ENCODE peak calls at places on chromosome 19, in eight cellular contexts. One of them, this sample, is unnamed.
A peak's percentile ranks its signal among the peaks of the same experiment; 100 is the strongest.

GRCh38 chr19:55699221-55699620 is 24.2 kb downstream of the EPN1 start:
- DNase-seq in breast epithelium: no peak
- DNase-seq in WTC11: no peak
- DNase-seq in lower lobe of right lung: peak; percentile 16
- DNase-seq in fibroblast of lung: no peak
- DNase-seq in mesothelial cell of epicardium: no peak
- DNase-seq in suprapubic skin: peak; percentile 25
- DNase-seq in heart right ventricle: no peak
- DNase-seq in this sample: no peak

GRCh38 chr19:37953576-37954303 is 46.7 kb downstream of the SIPA1L3 start:
- DNase-seq in breast epithelium: no peak
- DNase-seq in WTC11: no peak
- DNase-seq in lower lobe of right lung: no peak
- DNase-seq in fibroblast of lung: peak; percentile 59
- DNase-seq in mesothelial cell of epicardium: no peak
- DNase-seq in suprapubic skin: no peak
- DNase-seq in heart right ventricle: no peak
- DNase-seq in this sample: no peak

GRCh38 chr19:911197-912033 is 1.6 kb downstream of the R3HDM4 start:
- DNase-seq in breast epithelium: no peak
- DNase-seq in WTC11: no peak
- DNase-seq in lower lobe of right lung: no peak
- DNase-seq in fibroblast of lung: no peak
- DNase-seq in mesothelial cell of epicardium: no peak
- DNase-seq in suprapubic skin: no peak
- DNase-seq in heart right ventricle: no peak
- DNase-seq in this sample: no peak

GRCh38 chr19:2072757-2073551 is 21.9 kb upstream of the MKNK2 start:
- DNase-seq in breast epithelium: no peak
- DNase-seq in WTC11: no peak
- DNase-seq in lower lobe of right lung: no peak
- DNase-seq in fibroblast of lung: no peak
- DNase-seq in mesothelial cell of epicardium: no peak
- DNase-seq in suprapubic skin: no peak
- DNase-seq in heart right ventricle: no peak
- DNase-seq in this sample: no peak

GRCh38 chr19:13026478-13026999 is 31.3 kb downstream of the NFIX start:
- DNase-seq in breast epithelium: no peak
- DNase-seq in WTC11: no peak
- DNase-seq in lower lobe of right lung: no peak
- DNase-seq in fibroblast of lung: peak; percentile 74
- DNase-seq in mesothelial cell of epicardium: no peak
- DNase-seq in suprapubic skin: no peak
- DNase-seq in heart right ventricle: no peak
- DNase-seq in this sample: no peak

GRCh38 chr19:18418725-18419194 is 438 bp upstream of the SSBP4 start:
- DNase-seq in breast epithelium: no peak
- DNase-seq in WTC11: no peak
- DNase-seq in lower lobe of right lung: peak; percentile 77
- DNase-seq in fibroblast of lung: no peak
- DNase-seq in mesothelial cell of epicardium: no peak
- DNase-seq in suprapubic skin: peak; percentile 81
- DNase-seq in heart right ventricle: peak; percentile 47
- DNase-seq in this sample: no peak

GRCh38 chr19:47376589-47377144 is 27.6 kb downstream of the DHX34 start:
- DNase-seq in breast epithelium: no peak
- DNase-seq in WTC11: no peak
- DNase-seq in lower lobe of right lung: no peak
- DNase-seq in fibroblast of lung: no peak
- DNase-seq in mesothelial cell of epicardium: no peak
- DNase-seq in suprapubic skin: no peak
- DNase-seq in heart right ventricle: no peak
- DNase-seq in this sample: no peak

GRCh38 chr19:27529158-27529557 is 1683.8 kb downstream of the UQCRFS1 start:
- DNase-seq in breast epithelium: no peak
- DNase-seq in WTC11: no peak
- DNase-seq in lower lobe of right lung: no peak
- DNase-seq in fibroblast of lung: no peak
- DNase-seq in mesothelial cell of epicardium: no peak
- DNase-seq in suprapubic skin: no peak
- DNase-seq in heart right ventricle: no peak
- DNase-seq in this sample: no peak

GRCh38 chr19:45243144-45243732 is 2.0 kb downstream of the EXOC3L2 start:
- DNase-seq in breast epithelium: no peak
- DNase-seq in WTC11: no peak
- DNase-seq in lower lobe of right lung: no peak
- DNase-seq in fibroblast of lung: no peak
- DNase-seq in mesothelial cell of epicardium: no peak
- DNase-seq in suprapubic skin: no peak
- DNase-seq in heart right ventricle: no peak
- DNase-seq in this sample: no peak

GRCh38 chr19:7732045-7732444 is at the start of gene CLEC4G:
- DNase-seq in breast epithelium: no peak
- DNase-seq in WTC11: no peak
- DNase-seq in lower lobe of right lung: no peak
- DNase-seq in fibroblast of lung: no peak
- DNase-seq in mesothelial cell of epicardium: no peak
- DNase-seq in suprapubic skin: no peak
- DNase-seq in heart right ventricle: no peak
- DNase-seq in this sample: no peak

GRCh38 chr19:53594811-53595509 is 36.8 kb upstream of the DPRX start:
- DNase-seq in breast epithelium: no peak
- DNase-seq in WTC11: peak; percentile 87
- DNase-seq in lower lobe of right lung: no peak
- DNase-seq in fibroblast of lung: no peak
- DNase-seq in mesothelial cell of epicardium: no peak
- DNase-seq in suprapubic skin: no peak
- DNase-seq in heart right ventricle: no peak
- DNase-seq in this sample: no peak

GRCh38 chr19:55283548-55284393 is at the start of gene BRSK1:
- DNase-seq in breast epithelium: no peak
- DNase-seq in WTC11: peak; percentile 84
- DNase-seq in lower lobe of right lung: no peak
- DNase-seq in fibroblast of lung: peak; percentile 62
- DNase-seq in mesothelial cell of epicardium: peak; percentile 63
- DNase-seq in suprapubic skin: no peak
- DNase-seq in heart right ventricle: peak; percentile 72
- DNase-seq in this sample: no peak

GRCh38 chr19:18273566-18274302 is 518 bp downstream of the IQCN start:
- DNase-seq in breast epithelium: no peak
- DNase-seq in WTC11: no peak
- DNase-seq in lower lobe of right lung: no peak
- DNase-seq in fibroblast of lung: no peak
- DNase-seq in mesothelial cell of epicardium: no peak
- DNase-seq in suprapubic skin: no peak
- DNase-seq in heart right ventricle: no peak
- DNase-seq in this sample: no peak

GRCh38 chr19:47713046-47714021 is at the start of gene EHD2:
- DNase-seq in breast epithelium: peak; percentile 54
- DNase-seq in WTC11: peak; percentile 72
- DNase-seq in lower lobe of right lung: peak; percentile 73
- DNase-seq in fibroblast of lung: peak; percentile 69
- DNase-seq in mesothelial cell of epicardium: peak; percentile 75
- DNase-seq in suprapubic skin: no peak
- DNase-seq in heart right ventricle: peak; percentile 76
- DNase-seq in this sample: peak; percentile 40

GRCh38 chr19:1489463-1489971 is 633 bp downstream of the PCSK4 start:
- DNase-seq in breast epithelium: no peak
- DNase-seq in WTC11: no peak
- DNase-seq in lower lobe of right lung: peak; percentile 57
- DNase-seq in fibroblast of lung: no peak
- DNase-seq in mesothelial cell of epicardium: no peak
- DNase-seq in suprapubic skin: no peak
- DNase-seq in heart right ventricle: no peak
- DNase-seq in this sample: no peak

GRCh38 chr19:2315818-2316353 is 7.9 kb upstream of the LINGO3 start:
- DNase-seq in breast epithelium: no peak
- DNase-seq in WTC11: peak; percentile 82
- DNase-seq in lower lobe of right lung: peak; percentile 88
- DNase-seq in fibroblast of lung: peak; percentile 56
- DNase-seq in mesothelial cell of epicardium: no peak
- DNase-seq in suprapubic skin: no peak
- DNase-seq in heart right ventricle: peak; percentile 71
- DNase-seq in this sample: no peak

GRCh38 chr19:50513746-50514345 is at the start of gene ASPDH:
- DNase-seq in breast epithelium: no peak
- DNase-seq in WTC11: no peak
- DNase-seq in lower lobe of right lung: peak; percentile 46
- DNase-seq in fibroblast of lung: no peak
- DNase-seq in mesothelial cell of epicardium: no peak
- DNase-seq in suprapubic skin: no peak
- DNase-seq in heart right ventricle: no peak
- DNase-seq in this sample: no peak

GRCh38 chr19:13366529-13367143 is 139.6 kb downstream of the CACNA1A start:
- DNase-seq in breast epithelium: no peak
- DNase-seq in WTC11: peak; percentile 16
- DNase-seq in lower lobe of right lung: no peak
- DNase-seq in fibroblast of lung: peak; percentile 13
- DNase-seq in mesothelial cell of epicardium: no peak
- DNase-seq in suprapubic skin: no peak
- DNase-seq in heart right ventricle: no peak
- DNase-seq in this sample: no peak

GRCh38 chr19:574658-575526 is 2.5 kb downstream of the BSG start:
- DNase-seq in breast epithelium: no peak
- DNase-seq in WTC11: no peak
- DNase-seq in lower lobe of right lung: no peak
- DNase-seq in fibroblast of lung: peak; percentile 67
- DNase-seq in mesothelial cell of epicardium: no peak
- DNase-seq in suprapubic skin: peak; percentile 56
- DNase-seq in heart right ventricle: peak; percentile 66
- DNase-seq in this sample: no peak

DNA sequence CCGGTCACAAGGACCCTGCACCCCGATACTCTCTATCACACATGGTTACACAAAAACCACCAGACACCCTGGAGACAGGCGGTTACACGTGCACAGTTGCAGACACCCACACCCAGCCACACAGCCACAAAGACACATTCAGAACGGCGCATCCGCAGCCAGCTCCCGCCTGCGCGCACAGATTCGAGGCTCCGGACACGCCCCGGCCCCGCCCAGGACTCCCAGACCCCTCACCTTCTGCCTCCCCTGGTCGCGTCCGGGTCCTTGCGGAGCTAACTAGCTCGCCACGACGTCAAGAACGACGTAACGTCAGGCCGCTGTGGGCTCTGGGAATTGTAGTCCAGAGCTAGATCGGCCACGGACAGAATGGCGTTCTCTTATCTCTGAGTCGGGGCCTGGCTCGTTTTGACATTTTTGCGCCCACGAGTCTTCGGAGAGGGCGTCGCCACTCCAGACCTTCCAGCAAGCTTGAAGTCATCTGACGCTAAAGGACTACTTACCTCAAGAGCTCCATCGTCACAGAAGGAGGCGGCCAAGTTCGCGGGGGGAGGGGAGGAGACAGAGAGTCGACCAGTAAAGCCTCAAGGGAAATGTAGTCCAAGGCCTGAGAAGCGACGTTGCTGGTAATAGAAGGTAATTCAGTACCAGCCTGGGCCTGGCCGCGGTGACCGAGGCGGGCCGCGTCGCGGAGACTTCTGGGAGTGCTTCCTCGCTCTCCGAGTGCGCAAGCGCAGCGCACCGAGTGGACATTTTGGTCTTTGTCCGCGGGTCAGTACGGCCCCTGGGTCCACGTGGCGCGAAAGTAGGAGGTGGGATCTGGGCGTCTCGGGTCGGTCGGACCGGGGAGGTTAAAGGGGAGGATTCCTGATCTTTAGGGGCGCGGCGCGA is at the start of the genes ZNF146 and ZNF565:
- DNase-seq in breast epithelium: peak; percentile 97
- DNase-seq in WTC11: peak; percentile 98
- DNase-seq in lower lobe of right lung: peak; percentile 99
- DNase-seq in fibroblast of lung: peak; percentile 99
- DNase-seq in mesothelial cell of epicardium: peak; percentile 94
- DNase-seq in suprapubic skin: peak; percentile 97
- DNase-seq in heart right ventricle: peak; percentile 98
- DNase-seq in this sample: peak; percentile 88
- TF ChIP-seq CTCF in breast epithelium: peak; percentile 5
- TF ChIP-seq CTCF in WTC11: no peak
- TF ChIP-seq CTCF in lower lobe of right lung: peak; percentile 25
- TF ChIP-seq CTCF in fibroblast of lung: no peak
- TF ChIP-seq CTCF in mesothelial cell of epicardium: no peak
- TF ChIP-seq CTCF in suprapubic skin: no peak
- TF ChIP-seq CTCF in heart right ventricle: no peak
- TF ChIP-seq CTCF in this sample: no peak

GRCh38 chr19:15028490-15028889 is 20.8 kb upstream of the CASP14 start:
- DNase-seq in breast epithelium: no peak
- DNase-seq in WTC11: no peak
- DNase-seq in lower lobe of right lung: no peak
- DNase-seq in fibroblast of lung: no peak
- DNase-seq in mesothelial cell of epicardium: no peak
- DNase-seq in suprapubic skin: no peak
- DNase-seq in heart right ventricle: no peak
- DNase-seq in this sample: no peak
- TF ChIP-seq CTCF in breast epithelium: no peak
- TF ChIP-seq CTCF in WTC11: no peak
- TF ChIP-seq CTCF in lower lobe of right lung: no peak
- TF ChIP-seq CTCF in fibroblast of lung: no peak
- TF ChIP-seq CTCF in mesothelial cell of epicardium: no peak
- TF ChIP-seq CTCF in suprapubic skin: no peak
- TF ChIP-seq CTCF in heart right ventricle: no peak
- TF ChIP-seq CTCF in this sample: no peak

DNA sequence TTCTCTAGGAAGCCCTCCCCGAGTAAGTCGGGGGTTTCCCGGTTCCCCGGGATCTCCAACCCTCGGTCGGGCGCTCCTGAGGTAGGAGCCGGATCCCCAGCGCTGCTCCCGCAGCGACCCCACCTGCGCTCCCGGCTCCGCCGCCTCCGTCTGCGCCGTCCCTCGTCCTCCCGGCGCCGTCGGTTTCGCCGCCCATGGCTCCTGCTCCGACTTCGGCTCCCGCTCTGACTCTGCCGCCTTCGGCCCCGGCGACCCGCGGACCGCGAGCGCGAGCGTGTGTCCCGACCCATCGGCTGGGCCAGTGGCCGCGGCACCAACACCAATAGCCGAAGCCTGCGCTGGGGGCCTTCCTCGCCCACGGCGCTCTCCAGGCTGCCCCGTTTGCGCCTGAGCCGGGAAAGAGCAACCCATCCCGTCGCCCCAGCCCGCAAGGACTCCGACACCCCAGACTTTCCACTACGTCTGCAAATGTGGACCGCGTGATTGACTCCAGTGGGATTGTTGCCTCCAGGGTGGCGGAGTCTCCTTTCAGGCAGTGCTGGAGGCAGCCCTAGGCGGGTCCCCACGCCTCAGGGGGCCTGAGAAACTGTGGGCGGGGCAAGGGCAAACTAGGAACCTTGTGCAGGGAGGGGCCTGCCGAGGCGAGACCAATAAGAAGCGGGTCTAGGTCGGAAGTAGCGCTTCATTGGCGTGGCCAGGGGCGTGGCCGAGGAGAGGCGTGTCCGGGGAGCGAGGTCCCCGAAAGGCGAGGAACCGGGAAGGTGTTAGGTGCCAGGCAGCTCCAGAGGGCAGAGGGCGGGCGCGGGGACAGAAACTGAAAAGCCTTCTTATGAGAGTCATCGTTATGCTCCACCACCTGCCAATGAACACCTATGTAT is at the start of gene CACTIN:
- DNase-seq in breast epithelium: peak; percentile 98
- DNase-seq in WTC11: peak; percentile 99
- DNase-seq in lower lobe of right lung: peak; percentile 100
- DNase-seq in fibroblast of lung: peak; percentile 97
- DNase-seq in mesothelial cell of epicardium: peak; percentile 96
- DNase-seq in suprapubic skin: peak; percentile 99
- DNase-seq in heart right ventricle: peak; percentile 99
- DNase-seq in this sample: peak; percentile 94
- TF ChIP-seq CTCF in breast epithelium: no peak
- TF ChIP-seq CTCF in WTC11: no peak
- TF ChIP-seq CTCF in lower lobe of right lung: no peak
- TF ChIP-seq CTCF in fibroblast of lung: no peak
- TF ChIP-seq CTCF in mesothelial cell of epicardium: no peak
- TF ChIP-seq CTCF in suprapubic skin: no peak
- TF ChIP-seq CTCF in heart right ventricle: peak; percentile 12
- TF ChIP-seq CTCF in this sample: no peak

GRCh38 chr19:10565567-10566407 is at the start of gene KRI1:
- DNase-seq in breast epithelium: peak; percentile 96
- DNase-seq in WTC11: peak; percentile 99
- DNase-seq in lower lobe of right lung: peak; percentile 99
- DNase-seq in fibroblast of lung: peak; percentile 93
- DNase-seq in mesothelial cell of epicardium: peak; percentile 98
- DNase-seq in suprapubic skin: peak; percentile 99
- DNase-seq in heart right ventricle: peak; percentile 98
- DNase-seq in this sample: peak; percentile 90
- TF ChIP-seq CTCF in breast epithelium: peak; percentile 24
- TF ChIP-seq CTCF in WTC11: no peak
- TF ChIP-seq CTCF in lower lobe of right lung: peak; percentile 43
- TF ChIP-seq CTCF in fibroblast of lung: peak; percentile 12
- TF ChIP-seq CTCF in mesothelial cell of epicardium: peak; percentile 71
- TF ChIP-seq CTCF in suprapubic skin: peak; percentile 50
- TF ChIP-seq CTCF in heart right ventricle: peak; percentile 25
- TF ChIP-seq CTCF in this sample: peak; percentile 24